ENCODE peak calls at places on chromosome 13, in four cellular contexts. J is left ventricle myocardium inferior, A is adrenal gland, E is RWPE1. W is an unnamed sample.

GRCh38 chr13:44516771-44517170 is 59.4 kb downstream of the TSC22D1 start:
- DNase-seq in E (no peak), A (no peak), J (no peak), W (no peak)

GRCh38 chr13:48304132-48304876 is 753 bp downstream of the RB1 start:
- DNase-seq in J (peak; percentile 36), A (no peak), E (peak; percentile 25), W (peak; percentile 56)

GRCh38 chr13:26022538-26023292 is 29.1 kb downstream of the SHISA2 start:
- DNase-seq in E (peak; percentile 46), J (peak; percentile 83), A (peak; percentile 80), W (peak; percentile 58)

GRCh38 chr13:113990321-113990837 is 16.5 kb upstream of the C13orf46 start:
- DNase-seq in E (no peak), A (no peak), J (no peak), W (no peak)

GRCh38 chr13:66362485-66362884 is 867.7 kb downstream of the PCDH9 start:
- DNase-seq in J (no peak), A (no peak), E (no peak), W (no peak)

GRCh38 chr13:113977976-113978375 is 4.1 kb upstream of the C13orf46 start:
- DNase-seq in E (no peak), A (no peak), J (no peak), W (no peak)

GRCh38 chr13:39875111-39875510 is 219.6 kb downstream of the COG6 start:
- DNase-seq in E (no peak), J (no peak), A (no peak), W (peak; percentile 13)

GRCh38 chr13:84946144-84946543 is 853.1 kb downstream of the SLITRK6 start:
- DNase-seq in A (no peak), J (no peak), E (no peak), W (no peak)

GRCh38 chr13:77509221-77509620 is 26.3 kb upstream of the SCEL start:
- DNase-seq in J (no peak), A (no peak), E (no peak), W (peak; percentile 61)

GRCh38 chr13:107192289-107192688 is 624.4 kb upstream of the ARGLU1 start:
- DNase-seq in A (no peak), E (no peak), J (no peak), W (no peak)

GRCh38 chr13:112456138-112457056 is 80.2 kb downstream of the SPACA7 start:
- DNase-seq in A (no peak), E (no peak), J (no peak), W (no peak)

GRCh38 chr13:40330950-40331349 is 335.5 kb downstream of the FOXO1 start:
- DNase-seq in E (no peak), A (no peak), J (no peak), W (no peak)

GRCh38 chr13:37715606-37716015 is 117.0 kb upstream of the POSTN start:
- DNase-seq in J (no peak), A (no peak), E (peak; percentile 19), W (peak; percentile 93)

GRCh38 chr13:37476874-37477273 is 121.7 kb downstream of the POSTN start:
- DNase-seq in J (peak; percentile 14), E (no peak), A (no peak), W (peak; percentile 51)

GRCh38 chr13:46663644-46664043 is 110.7 kb downstream of the LRCH1 start:
- DNase-seq in A (no peak), E (no peak), J (no peak), W (peak; percentile 35)

GRCh38 chr13:36006347-36006746 is 124.8 kb downstream of the DCLK1 start:
- DNase-seq in E (no peak), A (no peak), J (no peak), W (no peak)

GRCh38 chr13:93534181-93534700 is 307.6 kb downstream of the GPC6 start:
- DNase-seq in J (no peak), A (peak; percentile 15), E (no peak), W (peak; percentile 5)

GRCh38 chr13:65112123-65113075 is 2117.7 kb downstream of the PCDH9 start:
- DNase-seq in E (no peak), J (no peak), A (no peak), W (no peak)

GRCh38 chr13:90686438-90686837 is 661.0 kb upstream of the MIR17HG start:
- DNase-seq in J (no peak), A (peak; percentile 14), E (peak; percentile 58), W (peak; percentile 91)

GRCh38 chr13:26699197-26699490 is 61.4 kb downstream of the GPR12 start:
- DNase-seq in A (no peak), E (no peak), J (no peak), W (no peak)

GRCh38 chr13:63184693-63185092 is 1769.0 kb upstream of the PCDH20 start:
- DNase-seq in A (no peak), E (peak; percentile 25), J (no peak), W (peak; percentile 39)

GRCh38 chr13:110257408-110257807 is 49.5 kb downstream of the COL4A1 start:
- DNase-seq in J (no peak), E (no peak), A (no peak), W (no peak)

GRCh38 chr13:34320084-34320483 is 502.1 kb downstream of the RFC3 start:
- DNase-seq in E (no peak), A (no peak), J (no peak), W (no peak)

GRCh38 chr13:99431927-99432636 is 69.2 kb upstream of the TM9SF2 start:
- DNase-seq in A (no peak), E (no peak), J (no peak), W (no peak)

GRCh38 chr13:75870397-75870801 is 234.3 kb downstream of the LMO7 start:
- DNase-seq in E (peak; percentile 26), J (no peak), A (no peak), W (peak; percentile 50)

GRCh38 chr13:36888645-36889044 is 31.4 kb downstream of the SMAD9 start:
- DNase-seq in E (no peak), J (no peak), A (no peak), W (no peak)

GRCh38 chr13:113742000-113742441 is 17.0 kb upstream of the TMEM255B start:
- DNase-seq in J (no peak), E (peak; percentile 67), A (no peak), W (peak; percentile 64)

GRCh38 chr13:34247596-34247995 is 429.6 kb downstream of the RFC3 start:
- DNase-seq in J (no peak), A (no peak), E (no peak), W (no peak)

GRCh38 chr13:64234255-64234654 is 2818.6 kb upstream of the PCDH20 start:
- DNase-seq in A (no peak), E (no peak), J (no peak), W (peak; percentile 40)

GRCh38 chr13:101265934-101266333 is 150.4 kb downstream of the NALCN start:
- DNase-seq in E (no peak), A (no peak), J (no peak), W (peak; percentile 62)

GRCh38 chr13:98033277-98034247 is 80.1 kb downstream of the IPO5 start:
- DNase-seq in E (peak; percentile 18), J (no peak), A (peak; percentile 41), W (peak; percentile 78)
- TF ChIP-seq CTCF in E (no peak), J (peak; percentile 56), A (no peak), W (peak; percentile 52)

DNA sequence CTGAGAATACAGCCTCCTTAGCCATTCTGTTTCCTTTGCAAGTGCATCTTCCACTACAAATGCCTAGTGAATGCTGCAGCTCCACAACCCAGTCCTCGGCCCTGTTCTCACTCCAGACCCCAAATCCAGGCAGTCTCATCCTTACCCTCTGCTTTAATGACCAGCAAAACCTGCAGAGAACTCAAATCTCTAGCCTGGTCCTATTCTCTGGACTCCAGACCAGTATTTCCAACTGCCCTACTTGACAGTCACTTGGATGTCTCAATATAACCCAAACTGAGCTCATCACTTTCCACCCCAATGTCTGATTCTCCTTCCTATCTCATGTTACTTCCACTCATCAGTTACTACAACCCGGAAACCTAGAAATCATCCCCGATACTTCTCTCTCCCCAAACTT is 2.6 kb upstream of the EBPL start:
- DNase-seq in J (no peak), A (no peak), E (no peak), W (no peak)
- TF ChIP-seq CTCF in J (no peak), A (no peak), E (no peak), W (no peak)

GRCh38 chr13:31015207-31015606 is 82.8 kb downstream of the TEX26 start:
- DNase-seq in A (no peak), E (no peak), J (no peak), W (no peak)

GRCh38 chr13:31011193-31011860 is 78.9 kb downstream of the TEX26 start:
- DNase-seq in A (no peak), J (no peak), E (no peak), W (no peak)

GRCh38 chr13:31009166-31009565 is 76.7 kb downstream of the TEX26 start:
- DNase-seq in J (no peak), E (peak; percentile 25), A (no peak), W (no peak)

GRCh38 chr13:31014461-31014860 is 82.0 kb downstream of the TEX26 start:
- DNase-seq in E (no peak), A (no peak), J (no peak), W (no peak)

GRCh38 chr13:31012285-31013024 is 80.0 kb downstream of the TEX26 start:
- DNase-seq in E (peak; percentile 50), J (no peak), A (no peak), W (peak; percentile 57)
- TF ChIP-seq CTCF in E (peak; percentile 27), J (no peak), A (peak; percentile 26), W (peak; percentile 54)

GRCh38 chr13:97068964-97069815 is 74.9 kb upstream of the OXGR1 start:
- DNase-seq in J (no peak), A (no peak), E (no peak), W (no peak)

GRCh38 chr13:97072297-97072696 is 78.0 kb upstream of the OXGR1 start:
- DNase-seq in E (no peak), J (no peak), A (no peak), W (no peak)

GRCh38 chr13:97068146-97068545 is 73.9 kb upstream of the OXGR1 start:
- DNase-seq in E (no peak), J (no peak), A (no peak), W (no peak)

GRCh38 chr13:97067342-97067895 is 73.1 kb upstream of the OXGR1 start:
- DNase-seq in E (no peak), J (no peak), A (no peak), W (peak; percentile 28)
- TF ChIP-seq CTCF in E (no peak), J (no peak), A (no peak), W (peak; percentile 17)

DNA sequence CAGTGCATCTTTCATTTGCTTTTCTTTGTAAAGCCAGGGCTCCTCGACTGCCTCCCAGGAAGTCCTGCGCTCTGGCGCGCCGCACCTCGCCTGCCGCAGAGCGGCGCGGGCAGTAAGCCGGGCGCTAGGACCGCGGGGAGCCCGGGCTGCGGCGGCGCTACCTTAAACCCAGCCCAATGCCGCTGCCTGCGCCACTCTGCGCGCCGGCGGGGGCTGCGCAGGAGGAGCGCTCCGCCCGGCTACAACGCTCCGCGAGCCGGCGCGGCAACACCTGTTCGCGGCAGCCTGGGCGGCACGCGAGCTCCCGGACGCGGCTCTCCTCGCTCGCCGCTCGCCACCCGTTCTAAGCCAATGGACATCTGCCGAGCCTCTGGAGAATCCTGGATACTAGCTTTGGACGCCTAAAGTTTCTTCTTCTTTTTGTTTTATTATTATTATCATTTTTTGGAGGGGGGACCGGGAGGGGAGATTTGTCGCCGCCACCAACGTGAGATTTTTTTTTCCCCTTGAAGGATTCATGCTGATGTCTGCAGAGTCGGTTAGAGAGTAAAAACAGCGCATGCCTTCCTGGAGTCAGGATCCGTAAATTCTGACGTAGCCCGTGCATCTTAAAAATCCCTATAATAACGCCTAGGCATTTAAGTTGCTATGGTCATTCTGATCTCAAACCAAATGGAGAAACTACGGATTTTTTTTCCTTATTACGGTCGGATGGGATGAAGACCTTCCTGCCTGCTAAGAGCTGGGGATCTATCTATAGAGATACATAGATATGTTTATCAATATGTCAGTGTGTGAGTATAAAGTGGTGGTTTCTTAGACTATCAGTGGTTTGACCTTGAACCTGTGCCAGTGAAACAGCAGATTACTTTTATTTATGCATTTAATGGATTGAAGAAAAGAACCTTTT is at the start of gene FGF9:
- DNase-seq in J (peak; percentile 76), E (peak; percentile 71), A (peak; percentile 76), W (peak; percentile 79)
- TF ChIP-seq CTCF in J (peak; percentile 39), E (no peak), A (no peak), W (no peak)